ENCODE peak calls at places on chromosome 2, in six cellular contexts. J, R, S, B, M and Y are unnamed samples.

GRCh38 chr2:214126135-214126534 is 284.7 kb upstream of the VWC2L start:
- DNase-seq in B (no peak), R (no peak), J (no peak), M (peak), S (no peak), Y (no peak)

GRCh38 chr2:44553456-44553855 is 191.7 kb downstream of the CAMKMT start:
- DNase-seq in M (peak), S (no peak), B (no peak), J (no peak), R (no peak), Y (no peak)

GRCh38 chr2:8003462-8004075 is 678.3 kb upstream of the ID2 start:
- DNase-seq in B (no peak), S (peak), M (peak), R (no peak), J (peak), Y (no peak)

GRCh38 chr2:203730866-203731265 is 24.4 kb downstream of the CD28 start:
- DNase-seq in B (no peak), J (no peak), S (no peak), R (no peak), M (no peak), Y (no peak)

GRCh38 chr2:136225950-136226835 is 108.2 kb upstream of the CXCR4 start:
- DNase-seq in B (no peak), R (no peak), J (no peak), S (no peak), M (no peak), Y (no peak)

GRCh38 chr2:230306474-230306873 is 20.5 kb upstream of the SP140L start:
- DNase-seq in R (no peak), M (no peak), S (no peak), J (no peak), B (no peak), Y (no peak)

GRCh38 chr2:62801110-62801509 is 95.6 kb downstream of the EHBP1 start:
- DNase-seq in R (no peak), S (no peak), M (no peak), B (no peak), J (no peak), Y (no peak)

GRCh38 chr2:202261531-202261930 is 4.0 kb upstream of the NOP58 start:
- DNase-seq in B (no peak), S (no peak), R (no peak), J (no peak), M (peak), Y (no peak)

GRCh38 chr2:160920791-160921303 is 239.4 kb upstream of the TANK start:
- DNase-seq in S (peak), R (no peak), M (peak), J (peak), B (no peak), Y (no peak)

GRCh38 chr2:8278709-8279354 is 403.0 kb upstream of the ID2 start:
- DNase-seq in J (no peak), R (no peak), S (no peak), B (no peak), M (no peak), Y (no peak)

GRCh38 chr2:108580079-108580478 is 45.8 kb downstream of the LIMS1 start:
- DNase-seq in J (no peak), B (no peak), R (no peak), M (no peak), S (no peak), Y (no peak)

GRCh38 chr2:16154501-16155280 is 214.3 kb downstream of the MYCN start:
- DNase-seq in B (no peak), S (no peak), J (no peak), M (no peak), R (no peak), Y (no peak)

DNA sequence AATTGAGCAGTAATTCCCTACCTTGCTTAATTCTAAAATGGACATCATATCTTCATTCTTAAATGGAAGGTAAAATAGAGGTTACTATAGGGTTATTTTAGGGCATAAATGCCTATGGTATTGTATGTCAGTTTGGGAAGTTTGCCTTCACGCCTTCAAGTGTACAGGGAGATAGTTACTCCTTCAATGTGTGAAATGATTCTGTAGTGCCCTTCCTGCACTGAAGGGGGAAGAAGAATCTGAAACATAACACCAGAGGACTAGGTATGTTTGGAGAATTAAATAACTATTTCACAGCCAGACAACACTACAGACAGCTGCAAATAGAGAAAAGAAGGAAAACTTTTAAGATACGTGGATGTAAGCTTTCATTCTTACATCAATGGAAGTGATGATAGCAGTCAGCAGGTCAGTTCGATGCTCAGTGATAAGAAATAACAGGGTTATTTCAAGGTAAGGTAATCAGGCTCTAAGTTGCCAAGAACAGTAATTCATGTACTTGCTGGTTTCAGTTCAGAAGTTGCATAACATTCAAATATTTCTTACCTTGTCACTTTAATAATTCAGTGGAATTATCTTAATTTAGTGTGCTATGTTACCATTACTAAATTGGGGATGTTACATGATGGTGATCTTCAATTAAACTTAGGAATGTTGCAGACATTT is 4.0 kb downstream of the PKP4 start:
- DNase-seq in B (no peak), S (no peak), M (peak), R (no peak), J (no peak), Y (no peak)
- TF ChIP-seq CTCF in B (no peak), S (peak), M (peak), R (no peak), J (no peak), Y (peak)

GRCh38 chr2:233976690-233977294 is 59.6 kb downstream of the TRPM8 start:
- DNase-seq in M (peak), R (peak), J (no peak), B (peak), S (peak), Y (peak)
- TF ChIP-seq CTCF in M (peak), R (peak), J (no peak), B (peak), S (peak), Y (peak)

GRCh38 chr2:85148190-85148589 is 15.0 kb downstream of the TCF7L1 start:
- DNase-seq in J (no peak), S (no peak), B (no peak), M (no peak), R (no peak), Y (no peak)
- TF ChIP-seq CTCF in J (no peak), S (no peak), B (no peak), M (peak), R (peak), Y (no peak)

DNA sequence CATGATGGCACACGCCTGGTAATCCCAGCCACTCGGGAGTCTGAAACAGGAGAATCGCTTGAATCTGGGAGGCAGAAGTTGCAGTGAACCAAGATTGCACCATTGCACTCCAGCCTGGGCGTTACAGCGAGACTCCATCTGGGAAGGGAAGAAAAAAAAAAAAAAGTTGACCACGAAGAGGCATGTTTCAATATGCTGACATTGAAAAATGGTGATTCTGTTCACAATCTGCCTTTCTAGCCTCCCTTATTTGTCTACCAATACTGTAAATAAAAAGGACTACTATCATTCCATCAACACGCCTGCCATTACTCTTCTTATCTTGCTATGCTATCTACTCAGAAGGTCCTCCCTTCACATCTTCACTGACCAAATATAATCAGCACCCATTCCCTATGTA is 18.4 kb downstream of the GFPT1 start:
- DNase-seq in R (no peak), M (no peak), B (no peak), S (no peak), J (no peak), Y (no peak)
- TF ChIP-seq CTCF in R (no peak), M (no peak), B (no peak), S (no peak), J (no peak), Y (no peak)

GRCh38 chr2:142076319-142076718 is 54.5 kb downstream of the LRP1B start:
- DNase-seq in M (no peak), S (no peak), J (no peak), R (no peak), B (no peak), Y (no peak)
- TF ChIP-seq CTCF in M (no peak), S (no peak), J (no peak), R (no peak), B (no peak), Y (no peak)

DNA sequence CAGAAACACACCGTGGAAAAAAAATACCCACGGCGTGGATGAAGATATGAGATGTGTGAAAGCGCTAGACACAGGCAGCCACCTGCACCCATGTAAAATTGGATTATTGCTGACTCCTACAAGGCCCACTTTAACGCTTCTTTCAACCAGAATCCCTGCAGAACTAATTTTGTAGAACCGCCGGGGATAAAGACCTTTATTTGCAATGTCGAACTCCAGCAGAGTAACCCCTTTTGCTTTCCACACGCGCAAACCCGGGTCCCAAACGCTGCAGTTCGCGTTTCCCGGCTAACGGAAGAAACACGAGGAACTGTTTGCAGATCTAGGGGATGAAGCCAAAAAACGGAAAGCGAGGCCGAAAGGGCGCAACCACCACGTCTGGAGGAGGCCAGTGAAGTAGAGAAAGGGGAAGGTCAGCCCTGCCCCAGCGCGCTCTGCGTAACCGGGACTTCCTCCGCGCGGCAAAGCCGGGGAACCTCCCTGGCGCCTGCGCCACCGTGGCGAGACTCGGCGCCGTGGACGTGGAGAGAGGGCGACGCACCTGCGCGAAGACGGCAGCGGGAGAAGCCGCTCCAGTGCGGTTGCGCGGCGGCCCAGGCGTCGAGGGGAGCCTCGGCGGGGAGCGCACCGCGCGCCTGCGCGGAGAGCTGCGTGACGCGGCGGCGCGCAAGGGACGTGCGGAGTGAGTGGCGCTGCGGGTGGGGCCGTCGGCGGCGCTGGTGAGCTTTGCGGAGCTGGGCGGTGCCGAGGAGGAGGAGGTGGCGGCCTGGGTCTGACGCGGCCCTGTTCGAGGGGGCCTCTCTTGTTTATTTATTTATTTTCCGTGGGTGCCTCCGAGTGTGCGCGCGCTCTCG is at the start of gene PPP1CB:
- DNase-seq in B (peak), R (peak), S (peak), M (peak), J (peak), Y (peak)
- TF ChIP-seq CTCF in B (peak), R (peak), S (peak), M (peak), J (peak), Y (peak)